ENCODE peak calls at places on chromosomes 4 and X, in eight cellular contexts. M, Y, K, C, D, R, J and P are unnamed samples.

GRCh38 chrX:22126311-22126710 is 94.2 kb downstream of the PHEX start:
- DNase-seq in C (no peak), J (no peak), R (no peak), M (no peak), D (no peak), Y (no peak), K (no peak), P (no peak)

GRCh38 chr4:70903282-70903603 is 1.1 kb downstream of the MOB1B start:
- DNase-seq in Y (peak), M (no peak), J (peak), C (no peak), R (peak), D (no peak), K (no peak), P (peak)

GRCh38 chr4:175906397-175906796 is 94.3 kb upstream of the GPM6A start:
- DNase-seq in K (no peak), M (no peak), Y (no peak), D (no peak), C (no peak), J (no peak), R (no peak), P (no peak)

GRCh38 chr4:68904786-68905185 is 46.8 kb downstream of the UGT2A3 start:
- DNase-seq in J (peak), D (no peak), K (no peak), R (no peak), Y (no peak), C (no peak), M (no peak), P (peak)

GRCh38 chrX:13069771-13070410 is 25.5 kb upstream of the FAM9C start:
- DNase-seq in Y (no peak), R (no peak), M (no peak), J (no peak), D (no peak), C (no peak), K (no peak), P (no peak)

GRCh38 chr4:60531790-60532189 is 668.3 kb upstream of the ADGRL3 start:
- DNase-seq in K (no peak), C (no peak), D (no peak), J (no peak), M (no peak), R (no peak), Y (no peak), P (no peak)

GRCh38 chr4:71558248-71558647 is 219.4 kb downstream of the SLC4A4 start:
- DNase-seq in J (no peak), D (no peak), Y (no peak), K (no peak), R (no peak), M (no peak), C (no peak), P (no peak)

GRCh38 chrX:46929439-46930018 is 17.3 kb downstream of the JADE3 start:
- DNase-seq in D (no peak), Y (no peak), R (no peak), C (no peak), M (no peak), K (no peak), J (no peak), P (no peak)

GRCh38 chr4:139645458-139645857 is 20.2 kb upstream of the MGST2 start:
- DNase-seq in R (no peak), J (no peak), D (no peak), M (no peak), Y (no peak), C (no peak), K (peak), P (no peak)

GRCh38 chrX:153333271-153333670 is 682 bp upstream of the ZNF275 start:
- DNase-seq in K (no peak), M (no peak), C (no peak), R (no peak), D (no peak), Y (no peak), J (no peak), P (no peak)

GRCh38 chr4:1339489-1339888 is 7.5 kb upstream of the UVSSA start:
- DNase-seq in R (no peak), K (no peak), Y (no peak), M (no peak), C (no peak), D (no peak), J (no peak), P (no peak)

GRCh38 chrX:130878350-130879341 is 24.4 kb downstream of the ENOX2 start:
- DNase-seq in R (no peak), J (peak), C (peak), K (peak), Y (no peak), M (peak), D (no peak), P (peak)

GRCh38 chr4:140094701-140095420 is 59.1 kb downstream of the MAML3 start:
- DNase-seq in R (no peak), Y (no peak), D (peak), K (peak), J (peak), M (peak), C (peak), P (peak)

DNA sequence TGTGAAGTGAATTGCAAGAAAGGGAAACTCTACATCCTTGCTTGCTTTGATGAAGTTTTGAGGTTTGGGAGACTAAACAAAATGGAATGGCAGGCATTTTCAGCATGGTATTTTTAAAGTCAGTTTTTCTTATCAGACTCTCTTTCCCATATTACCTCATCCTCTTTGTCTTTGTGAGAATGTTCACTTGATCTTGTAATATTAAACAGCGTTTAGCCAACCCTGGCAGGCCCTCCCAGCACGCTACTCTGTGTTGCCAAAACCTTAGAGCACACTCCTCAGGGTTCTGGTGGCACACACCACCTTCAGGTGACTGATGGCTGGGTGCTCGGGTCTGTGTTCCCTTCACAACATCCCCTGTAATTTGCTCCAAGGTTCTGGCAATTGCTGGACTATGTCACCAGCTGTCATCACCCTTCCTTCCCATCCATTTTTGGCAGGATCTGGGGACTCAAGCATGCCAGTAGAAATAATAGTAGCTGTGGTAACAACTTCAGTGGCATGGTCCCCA is 273.3 kb downstream of the DCTD start:
- DNase-seq in M (no peak), Y (no peak), J (no peak), R (no peak), D (peak), C (peak), K (no peak), P (no peak)
- TF ChIP-seq POLR2A in M (no peak), Y (no peak), J (no peak), R (no peak), D (no peak), C (no peak), K (no peak), P (no peak)

DNA sequence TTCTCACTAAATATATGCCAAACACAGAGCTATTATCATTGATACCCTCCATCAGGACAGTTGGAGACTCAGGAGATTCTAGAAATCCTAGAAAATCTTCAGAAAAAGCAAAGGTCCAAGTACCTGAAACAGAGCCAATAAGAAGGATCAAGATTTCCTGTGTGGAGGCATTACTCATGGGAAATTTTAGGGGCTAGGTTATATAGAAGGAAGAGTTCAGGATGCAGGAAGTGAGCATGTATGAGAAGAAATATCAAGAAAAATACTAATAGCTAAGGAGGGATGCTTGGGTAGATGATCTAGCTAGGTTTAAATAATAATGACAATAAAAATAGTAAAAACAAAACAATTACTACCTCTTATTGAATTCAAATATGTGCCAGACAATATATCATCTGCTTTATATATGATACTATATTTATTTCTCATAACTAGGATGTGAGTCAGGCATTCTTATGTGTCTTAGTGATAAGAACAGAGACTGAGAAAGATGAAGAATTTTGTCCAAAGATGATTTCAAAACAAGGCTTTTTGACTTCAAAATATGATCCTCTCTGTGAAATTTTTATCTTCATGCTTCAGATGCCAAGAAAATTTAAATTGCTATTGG is 66.4 kb upstream of the HHIP start:
- DNase-seq in D (no peak), R (no peak), K (no peak), J (no peak), M (no peak), Y (no peak), C (no peak), P (no peak)
- TF ChIP-seq POLR2A in D (no peak), R (no peak), K (no peak), J (no peak), M (no peak), Y (no peak), C (no peak), P (no peak)

DNA sequence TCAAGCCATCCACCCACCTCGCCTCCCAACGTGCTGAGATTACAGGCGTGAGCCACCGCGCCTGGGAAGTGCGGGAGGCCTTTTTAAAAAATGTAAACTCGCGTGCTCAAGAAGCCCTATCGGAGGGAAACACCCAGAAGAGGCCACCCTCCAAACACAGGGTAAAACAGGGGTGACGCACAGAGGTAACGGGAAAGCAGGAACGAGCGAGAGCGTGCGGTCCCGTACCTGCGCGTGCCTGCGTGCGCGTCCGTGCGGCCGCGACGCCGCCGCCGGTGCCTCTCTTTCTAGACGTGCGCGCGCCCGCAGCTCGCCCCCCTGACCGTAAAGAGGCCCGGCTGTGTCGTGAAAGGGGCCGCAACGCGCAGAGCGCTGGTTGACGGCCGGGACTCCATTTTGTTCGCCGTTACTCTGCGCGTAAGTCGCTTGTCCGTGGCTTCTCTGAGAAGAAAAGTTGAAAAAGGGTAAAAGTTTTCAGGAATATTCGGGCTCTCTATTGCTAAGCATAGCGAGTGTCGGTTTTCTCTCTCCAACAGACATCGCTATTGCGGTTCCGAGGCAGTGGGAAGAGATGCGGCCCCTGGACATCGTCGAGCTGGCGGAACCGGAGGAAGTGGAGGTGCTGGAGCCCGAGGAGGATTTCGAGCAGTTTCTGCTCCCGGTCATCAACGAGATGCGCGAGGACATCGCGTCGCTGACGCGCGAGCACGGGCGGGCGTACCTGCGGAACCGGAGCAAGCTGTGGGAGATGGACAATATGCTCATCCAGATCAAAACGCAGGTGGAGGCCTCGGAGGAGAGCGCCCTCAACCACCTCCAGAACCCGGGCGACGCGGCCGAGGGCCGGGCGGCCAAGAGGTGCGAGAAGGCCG is at the start of gene MRFAP1:
- DNase-seq in J (peak), Y (peak), D (peak), K (peak), R (peak), C (peak), M (peak), P (peak)
- TF ChIP-seq POLR2A in J (peak), Y (peak), D (no peak), K (no peak), R (peak), C (no peak), M (peak), P (peak)

GRCh38 chrX:15745179-15745578 is 7.1 kb downstream of the CA5B start:
- DNase-seq in D (no peak), M (no peak), J (no peak), C (no peak), K (no peak), R (no peak), Y (no peak), P (no peak)

GRCh38 chrX:15744181-15744867 is 6.3 kb downstream of the CA5B start:
- DNase-seq in K (peak), M (peak), D (no peak), Y (no peak), C (no peak), R (peak), J (peak), P (peak)

GRCh38 chrX:15750611-15751159 is 12.6 kb downstream of the CA5B start:
- DNase-seq in M (no peak), Y (no peak), C (no peak), D (no peak), R (no peak), J (no peak), K (no peak), P (no peak)

GRCh38 chrX:15749642-15750610 is 11.9 kb downstream of the CA5B start:
- DNase-seq in Y (no peak), M (peak), R (no peak), C (peak), D (peak), K (peak), J (no peak), P (no peak)

GRCh38 chrX:15747626-15748173 is 9.6 kb downstream of the CA5B start:
- DNase-seq in J (no peak), C (no peak), M (no peak), Y (no peak), K (no peak), D (no peak), R (no peak), P (no peak)
- TF ChIP-seq POLR2A in J (no peak), C (no peak), M (no peak), Y (peak), K (no peak), D (no peak), R (no peak), P (no peak)

GRCh38 chrX:40083120-40083978 is 14.4 kb downstream of the BCOR start:
- DNase-seq in J (peak), K (peak), R (peak), C (no peak), Y (peak), M (peak), D (no peak), P (peak)
- TF ChIP-seq POLR2A in J (no peak), K (no peak), R (no peak), C (no peak), Y (no peak), M (no peak), D (no peak), P (no peak)

GRCh38 chr4:98928131-98928504 is 815 bp downstream of the EIF4E start:
- DNase-seq in Y (peak), C (peak), J (peak), R (peak), M (peak), D (peak), K (peak), P (peak)
- TF ChIP-seq POLR2A in Y (no peak), C (no peak), J (no peak), R (no peak), M (no peak), D (no peak), K (no peak), P (no peak)

DNA sequence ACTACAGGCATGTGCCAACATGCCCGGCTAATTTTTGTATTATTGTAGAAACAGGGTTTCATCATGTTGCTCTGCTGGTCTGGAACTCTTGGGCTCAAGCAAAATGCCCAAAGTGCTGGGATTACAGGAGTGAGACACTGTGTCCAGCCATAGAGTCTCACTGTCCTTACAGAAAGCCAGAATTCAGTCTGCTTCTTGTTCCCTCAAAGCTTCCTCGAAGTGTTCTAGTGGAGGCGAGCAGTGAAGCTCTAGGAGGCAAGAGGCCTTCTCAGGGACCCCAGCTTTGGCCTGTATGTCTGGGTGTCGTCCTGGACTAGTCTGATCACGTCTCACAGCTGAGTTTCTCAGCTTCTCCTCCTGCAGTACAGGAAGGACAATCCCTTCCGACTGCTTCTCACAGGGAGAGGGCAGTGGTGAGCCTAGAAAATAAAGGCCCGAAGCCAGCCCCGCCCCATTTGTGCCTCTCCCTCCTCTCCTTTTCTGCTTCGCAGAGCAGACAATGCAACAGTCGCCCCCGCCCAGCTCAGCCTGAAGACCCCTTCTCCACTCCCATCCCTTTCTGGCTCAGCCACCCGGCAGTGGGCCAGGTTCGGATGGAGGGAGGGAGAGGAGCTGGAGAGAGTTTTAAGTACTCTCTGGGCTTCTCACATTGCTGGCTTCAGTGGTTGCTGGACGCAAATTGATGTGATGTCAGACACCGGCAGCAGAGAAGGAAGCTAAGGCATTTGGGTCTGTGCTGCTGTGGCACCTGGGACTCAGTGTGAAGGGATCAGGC is 11.1 kb upstream of the FAM3A start:
- DNase-seq in R (peak), D (peak), J (peak), M (peak), C (peak), Y (peak), K (peak), P (peak)
- TF ChIP-seq POLR2A in R (no peak), D (no peak), J (peak), M (no peak), C (no peak), Y (peak), K (no peak), P (peak)

GRCh38 chrX:49077941-49078340 is 1.7 kb downstream of the WDR45 start:
- DNase-seq in Y (no peak), D (no peak), M (no peak), C (no peak), J (no peak), R (no peak), K (no peak), P (no peak)

GRCh38 chrX:49082472-49082871 is 2.8 kb upstream of the WDR45 start:
- DNase-seq in C (no peak), K (no peak), D (no peak), M (no peak), Y (peak), J (no peak), R (no peak), P (no peak)

GRCh38 chrX:49075347-49075746 is 1.5 kb upstream of the PRAF2 start:
- DNase-seq in C (no peak), Y (no peak), M (no peak), K (no peak), J (no peak), R (no peak), D (no peak), P (peak)

GRCh38 chrX:49079489-49080428 is at the start of gene WDR45:
- DNase-seq in Y (peak), J (peak), C (peak), R (peak), D (peak), K (peak), M (peak), P (peak)
- TF ChIP-seq POLR2A in Y (peak), J (peak), C (no peak), R (peak), D (no peak), K (no peak), M (peak), P (peak)

GRCh38 chrX:49073641-49074575 is at the start of gene PRAF2:
- DNase-seq in K (peak), Y (no peak), C (peak), M (peak), J (peak), R (peak), D (peak), P (peak)
- TF ChIP-seq POLR2A in K (no peak), Y (no peak), C (no peak), M (peak), J (peak), R (no peak), D (no peak), P (peak)

GRCh38 chr4:47664051-47664826 is 173.6 kb downstream of the CORIN start:
- DNase-seq in D (no peak), J (no peak), R (no peak), M (no peak), C (no peak), K (no peak), Y (no peak), P (no peak)

GRCh38 chr4:47668810-47669408 is 169.0 kb downstream of the CORIN start:
- DNase-seq in R (no peak), D (no peak), J (peak), Y (peak), C (no peak), M (peak), K (no peak), P (peak)

GRCh38 chr4:47667552-47667951 is 170.3 kb downstream of the CORIN start:
- DNase-seq in M (no peak), D (no peak), K (no peak), C (no peak), Y (no peak), J (no peak), R (no peak), P (no peak)

GRCh38 chr4:47668256-47668655 is 169.6 kb downstream of the CORIN start:
- DNase-seq in J (no peak), K (no peak), Y (no peak), C (no peak), D (no peak), M (no peak), R (no peak), P (no peak)

DNA sequence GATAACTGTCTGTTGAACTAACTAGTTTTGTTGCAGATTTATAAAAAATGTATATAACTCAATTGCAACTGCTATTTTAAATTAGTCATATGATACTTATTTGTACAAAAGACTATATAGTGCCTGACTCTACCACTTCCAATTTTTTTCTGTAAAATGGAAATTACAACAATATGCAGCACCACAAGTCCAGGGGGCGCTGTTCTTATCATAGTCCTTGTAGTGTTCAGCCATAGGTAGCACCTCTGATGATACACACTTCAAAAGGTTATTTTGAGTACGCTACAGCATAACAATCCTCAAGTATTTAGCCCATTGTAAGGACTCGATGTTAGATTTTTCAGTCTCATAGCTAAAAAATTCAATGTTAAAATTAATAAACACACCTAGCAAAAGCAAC is 174.9 kb downstream of the CORIN start:
- DNase-seq in Y (peak), K (no peak), M (no peak), C (no peak), J (peak), D (no peak), R (no peak), P (peak)
- TF ChIP-seq POLR2A in Y (no peak), K (no peak), M (no peak), C (no peak), J (no peak), D (no peak), R (no peak), P (no peak)